ENCODE peak calls at places on chromosomes 12 and 14, in seven cellular contexts. One of them, this sample, is unnamed.

GRCh38 chr12:41514907-41515306 is 326.8 kb downstream of the PDZRN4 start:
- DNase-seq in HCEC 1CT: no peak
- DNase-seq in fibroblast of lung: no peak
- DNase-seq in naive thymus-derived CD8-positive, alpha-beta T cell: no peak
- DNase-seq in astrocyte of the cerebellum: no peak
- DNase-seq in A549: no peak
- DNase-seq in posterior cingulate gyrus: no peak
- DNase-seq in this sample: no peak

GRCh38 chr12:52006726-52007157 is at the start of gene TAMALIN:
- DNase-seq in HCEC 1CT: no peak
- DNase-seq in fibroblast of lung: peak
- DNase-seq in naive thymus-derived CD8-positive, alpha-beta T cell: peak
- DNase-seq in astrocyte of the cerebellum: no peak
- DNase-seq in A549: no peak
- DNase-seq in posterior cingulate gyrus: peak
- DNase-seq in this sample: peak

GRCh38 chr14:33377596-33378390 is 439.1 kb downstream of the NPAS3 start:
- DNase-seq in HCEC 1CT: no peak
- DNase-seq in fibroblast of lung: no peak
- DNase-seq in naive thymus-derived CD8-positive, alpha-beta T cell: no peak
- DNase-seq in astrocyte of the cerebellum: no peak
- DNase-seq in A549: no peak
- DNase-seq in posterior cingulate gyrus: no peak
- DNase-seq in this sample: no peak

GRCh38 chr14:41096131-41096530 is 510.5 kb upstream of the LRFN5 start:
- DNase-seq in HCEC 1CT: no peak
- DNase-seq in fibroblast of lung: no peak
- DNase-seq in naive thymus-derived CD8-positive, alpha-beta T cell: no peak
- DNase-seq in astrocyte of the cerebellum: no peak
- DNase-seq in A549: no peak
- DNase-seq in posterior cingulate gyrus: no peak
- DNase-seq in this sample: no peak

GRCh38 chr14:90091393-90091792 is 29.6 kb downstream of the KCNK13 start:
- DNase-seq in HCEC 1CT: peak
- DNase-seq in fibroblast of lung: peak
- DNase-seq in naive thymus-derived CD8-positive, alpha-beta T cell: no peak
- DNase-seq in astrocyte of the cerebellum: peak
- DNase-seq in A549: no peak
- DNase-seq in posterior cingulate gyrus: no peak
- DNase-seq in this sample: peak

GRCh38 chr14:93163570-93163969 is 21.1 kb downstream of the MOAP1 start:
- DNase-seq in HCEC 1CT: peak
- DNase-seq in fibroblast of lung: no peak
- DNase-seq in naive thymus-derived CD8-positive, alpha-beta T cell: no peak
- DNase-seq in astrocyte of the cerebellum: no peak
- DNase-seq in A549: no peak
- DNase-seq in posterior cingulate gyrus: no peak
- DNase-seq in this sample: no peak

GRCh38 chr14:80644826-80645225 is 296.7 kb downstream of the CEP128 start:
- DNase-seq in HCEC 1CT: no peak
- DNase-seq in fibroblast of lung: no peak
- DNase-seq in naive thymus-derived CD8-positive, alpha-beta T cell: no peak
- DNase-seq in astrocyte of the cerebellum: no peak
- DNase-seq in A549: no peak
- DNase-seq in posterior cingulate gyrus: no peak
- DNase-seq in this sample: peak

GRCh38 chr14:95886366-95886765 is 9.7 kb downstream of the TUNAR start:
- DNase-seq in HCEC 1CT: no peak
- DNase-seq in fibroblast of lung: no peak
- DNase-seq in naive thymus-derived CD8-positive, alpha-beta T cell: no peak
- DNase-seq in astrocyte of the cerebellum: no peak
- DNase-seq in A549: no peak
- DNase-seq in posterior cingulate gyrus: no peak
- DNase-seq in this sample: no peak

GRCh38 chr12:27865421-27865820 is 85.4 kb upstream of the MANSC4 start:
- DNase-seq in HCEC 1CT: peak
- DNase-seq in fibroblast of lung: peak
- DNase-seq in naive thymus-derived CD8-positive, alpha-beta T cell: no peak
- DNase-seq in astrocyte of the cerebellum: no peak
- DNase-seq in A549: no peak
- DNase-seq in posterior cingulate gyrus: no peak
- DNase-seq in this sample: peak

GRCh38 chr14:69651653-69652052 is 40.3 kb downstream of the SUSD6 start:
- DNase-seq in HCEC 1CT: no peak
- DNase-seq in fibroblast of lung: no peak
- DNase-seq in naive thymus-derived CD8-positive, alpha-beta T cell: no peak
- DNase-seq in astrocyte of the cerebellum: no peak
- DNase-seq in A549: no peak
- DNase-seq in posterior cingulate gyrus: no peak
- DNase-seq in this sample: no peak

GRCh38 chr12:109377139-109377685 is 29.5 kb downstream of the MYO1H start:
- DNase-seq in HCEC 1CT: no peak
- DNase-seq in fibroblast of lung: no peak
- DNase-seq in naive thymus-derived CD8-positive, alpha-beta T cell: no peak
- DNase-seq in astrocyte of the cerebellum: no peak
- DNase-seq in A549: no peak
- DNase-seq in posterior cingulate gyrus: no peak
- DNase-seq in this sample: no peak

GRCh38 chr14:92513204-92513965 is at the start of gene RIN3:
- DNase-seq in HCEC 1CT: peak
- DNase-seq in fibroblast of lung: peak
- DNase-seq in naive thymus-derived CD8-positive, alpha-beta T cell: peak
- DNase-seq in astrocyte of the cerebellum: no peak
- DNase-seq in A549: peak
- DNase-seq in posterior cingulate gyrus: no peak
- DNase-seq in this sample: peak

GRCh38 chr14:32564591-32564990 is 235.5 kb downstream of the AKAP6 start:
- DNase-seq in HCEC 1CT: no peak
- DNase-seq in fibroblast of lung: peak
- DNase-seq in naive thymus-derived CD8-positive, alpha-beta T cell: no peak
- DNase-seq in astrocyte of the cerebellum: no peak
- DNase-seq in A549: no peak
- DNase-seq in posterior cingulate gyrus: no peak
- DNase-seq in this sample: peak

GRCh38 chr12:100579844-100580243 is 6.4 kb downstream of the GAS2L3 start:
- DNase-seq in HCEC 1CT: no peak
- DNase-seq in fibroblast of lung: no peak
- DNase-seq in naive thymus-derived CD8-positive, alpha-beta T cell: no peak
- DNase-seq in astrocyte of the cerebellum: no peak
- DNase-seq in A549: no peak
- DNase-seq in posterior cingulate gyrus: no peak
- DNase-seq in this sample: no peak

GRCh38 chr14:30333934-30334333 is 225.0 kb upstream of the G2E3 start:
- DNase-seq in HCEC 1CT: peak
- DNase-seq in fibroblast of lung: no peak
- DNase-seq in naive thymus-derived CD8-positive, alpha-beta T cell: no peak
- DNase-seq in astrocyte of the cerebellum: no peak
- DNase-seq in A549: no peak
- DNase-seq in posterior cingulate gyrus: no peak
- DNase-seq in this sample: peak

GRCh38 chr12:29282452-29282851 is 98.5 kb downstream of the ERGIC2 start:
- DNase-seq in HCEC 1CT: no peak
- DNase-seq in fibroblast of lung: no peak
- DNase-seq in naive thymus-derived CD8-positive, alpha-beta T cell: no peak
- DNase-seq in astrocyte of the cerebellum: no peak
- DNase-seq in A549: no peak
- DNase-seq in posterior cingulate gyrus: no peak
- DNase-seq in this sample: no peak

GRCh38 chr12:106345739-106346138 is 11.8 kb upstream of the POLR3B start:
- DNase-seq in HCEC 1CT: peak
- DNase-seq in fibroblast of lung: peak
- DNase-seq in naive thymus-derived CD8-positive, alpha-beta T cell: no peak
- DNase-seq in astrocyte of the cerebellum: peak
- DNase-seq in A549: peak
- DNase-seq in posterior cingulate gyrus: peak
- DNase-seq in this sample: peak